ENCODE peak calls at places on chromosome 22, in ten cellular contexts. One of them, this sample, is unnamed.
A peak's percentile ranks its signal among the peaks of the same experiment; 100 is the strongest.

GRCh38 chr22:25120093-25120561 is 79.5 kb upstream of the CRYBB3 start:
- DNase-seq in spleen: no peak
- DNase-seq in endodermal cell: peak; percentile 55
- DNase-seq in left ventricle myocardium inferior: no peak
- DNase-seq in sigmoid colon: no peak
- DNase-seq in tibial artery: no peak
- DNase-seq in dorsolateral prefrontal cortex: no peak
- DNase-seq in CD8-positive, alpha-beta T cell: no peak
- DNase-seq in fibroblast of lung: no peak
- DNase-seq in OCI-LY7: no peak
- DNase-seq in this sample: peak; percentile 67

GRCh38 chr22:23282089-23282501 is 101.8 kb downstream of the BCR start:
- DNase-seq in endodermal cell: no peak
- DNase-seq in CD8-positive, alpha-beta T cell: no peak
- DNase-seq in dorsolateral prefrontal cortex: peak; percentile 82
- DNase-seq in spleen: no peak
- DNase-seq in tibial artery: peak; percentile 89
- DNase-seq in fibroblast of lung: peak; percentile 66
- DNase-seq in left ventricle myocardium inferior: peak; percentile 45
- DNase-seq in sigmoid colon: peak; percentile 94
- DNase-seq in OCI-LY7: no peak
- DNase-seq in this sample: peak; percentile 94

GRCh38 chr22:43853328-43853931 is 8.9 kb downstream of the SULT4A1 start:
- DNase-seq in CD8-positive, alpha-beta T cell: no peak
- DNase-seq in sigmoid colon: peak; percentile 58
- DNase-seq in left ventricle myocardium inferior: no peak
- DNase-seq in spleen: peak; percentile 72
- DNase-seq in endodermal cell: peak; percentile 55
- DNase-seq in OCI-LY7: no peak
- DNase-seq in tibial artery: no peak
- DNase-seq in dorsolateral prefrontal cortex: peak; percentile 42
- DNase-seq in fibroblast of lung: no peak
- DNase-seq in this sample: peak; percentile 44

GRCh38 chr22:27397036-27397947 is 404.3 kb downstream of the MN1 start:
- DNase-seq in OCI-LY7: no peak
- DNase-seq in sigmoid colon: no peak
- DNase-seq in dorsolateral prefrontal cortex: no peak
- DNase-seq in spleen: no peak
- DNase-seq in left ventricle myocardium inferior: no peak
- DNase-seq in fibroblast of lung: no peak
- DNase-seq in tibial artery: no peak
- DNase-seq in endodermal cell: no peak
- DNase-seq in CD8-positive, alpha-beta T cell: no peak
- DNase-seq in this sample: no peak

GRCh38 chr22:24772493-24773220 is 1.9 kb downstream of the PIWIL3 start:
- DNase-seq in fibroblast of lung: peak; percentile 61
- DNase-seq in left ventricle myocardium inferior: no peak
- DNase-seq in tibial artery: no peak
- DNase-seq in dorsolateral prefrontal cortex: no peak
- DNase-seq in spleen: no peak
- DNase-seq in CD8-positive, alpha-beta T cell: no peak
- DNase-seq in endodermal cell: peak; percentile 87
- DNase-seq in OCI-LY7: no peak
- DNase-seq in sigmoid colon: no peak
- DNase-seq in this sample: no peak

GRCh38 chr22:27159016-27159415 is 501.6 kb downstream of the MIAT start:
- DNase-seq in sigmoid colon: no peak
- DNase-seq in fibroblast of lung: no peak
- DNase-seq in dorsolateral prefrontal cortex: no peak
- DNase-seq in spleen: no peak
- DNase-seq in OCI-LY7: no peak
- DNase-seq in CD8-positive, alpha-beta T cell: no peak
- DNase-seq in endodermal cell: no peak
- DNase-seq in left ventricle myocardium inferior: no peak
- DNase-seq in tibial artery: no peak
- DNase-seq in this sample: no peak

GRCh38 chr22:29584975-29585374 is 4.1 kb upstream of the NIPSNAP1 start:
- DNase-seq in endodermal cell: no peak
- DNase-seq in CD8-positive, alpha-beta T cell: no peak
- DNase-seq in left ventricle myocardium inferior: no peak
- DNase-seq in dorsolateral prefrontal cortex: no peak
- DNase-seq in fibroblast of lung: no peak
- DNase-seq in OCI-LY7: no peak
- DNase-seq in sigmoid colon: no peak
- DNase-seq in tibial artery: no peak
- DNase-seq in spleen: no peak
- DNase-seq in this sample: no peak

GRCh38 chr22:36148411-36148810 is 12.1 kb downstream of the APOL3 start:
- DNase-seq in spleen: no peak
- DNase-seq in fibroblast of lung: no peak
- DNase-seq in sigmoid colon: peak; percentile 63
- DNase-seq in OCI-LY7: no peak
- DNase-seq in endodermal cell: no peak
- DNase-seq in tibial artery: peak; percentile 16
- DNase-seq in dorsolateral prefrontal cortex: no peak
- DNase-seq in CD8-positive, alpha-beta T cell: no peak
- DNase-seq in left ventricle myocardium inferior: no peak
- DNase-seq in this sample: no peak

GRCh38 chr22:28906312-28906711 is 22.9 kb downstream of the ZNRF3 start:
- DNase-seq in fibroblast of lung: no peak
- DNase-seq in OCI-LY7: no peak
- DNase-seq in tibial artery: no peak
- DNase-seq in left ventricle myocardium inferior: no peak
- DNase-seq in dorsolateral prefrontal cortex: no peak
- DNase-seq in sigmoid colon: no peak
- DNase-seq in endodermal cell: no peak
- DNase-seq in spleen: no peak
- DNase-seq in CD8-positive, alpha-beta T cell: no peak
- DNase-seq in this sample: no peak

GRCh38 chr22:25447689-25448434 is 116.6 kb upstream of the GRK3 start:
- DNase-seq in endodermal cell: peak; percentile 94
- DNase-seq in tibial artery: peak; percentile 79
- DNase-seq in sigmoid colon: peak; percentile 92
- DNase-seq in fibroblast of lung: peak; percentile 76
- DNase-seq in OCI-LY7: peak; percentile 92
- DNase-seq in spleen: peak; percentile 97
- DNase-seq in dorsolateral prefrontal cortex: peak; percentile 88
- DNase-seq in left ventricle myocardium inferior: peak; percentile 86
- DNase-seq in CD8-positive, alpha-beta T cell: peak; percentile 93
- DNase-seq in this sample: peak; percentile 94

GRCh38 chr22:35525687-35526332 is 14.8 kb upstream of the RASD2 start:
- DNase-seq in CD8-positive, alpha-beta T cell: no peak
- DNase-seq in OCI-LY7: no peak
- DNase-seq in dorsolateral prefrontal cortex: no peak
- DNase-seq in spleen: no peak
- DNase-seq in fibroblast of lung: no peak
- DNase-seq in left ventricle myocardium inferior: no peak
- DNase-seq in sigmoid colon: peak; percentile 67
- DNase-seq in endodermal cell: no peak
- DNase-seq in tibial artery: no peak
- DNase-seq in this sample: no peak

GRCh38 chr22:27576413-27576812 is 225.1 kb downstream of the MN1 start:
- DNase-seq in endodermal cell: no peak
- DNase-seq in fibroblast of lung: no peak
- DNase-seq in sigmoid colon: no peak
- DNase-seq in dorsolateral prefrontal cortex: no peak
- DNase-seq in CD8-positive, alpha-beta T cell: no peak
- DNase-seq in OCI-LY7: no peak
- DNase-seq in spleen: no peak
- DNase-seq in tibial artery: no peak
- DNase-seq in left ventricle myocardium inferior: peak; percentile 63
- DNase-seq in this sample: no peak

GRCh38 chr22:42077486-42078125 is 1.9 kb upstream of the SMDT1 start:
- DNase-seq in tibial artery: no peak
- DNase-seq in sigmoid colon: no peak
- DNase-seq in spleen: peak; percentile 81
- DNase-seq in fibroblast of lung: no peak
- DNase-seq in dorsolateral prefrontal cortex: no peak
- DNase-seq in left ventricle myocardium inferior: no peak
- DNase-seq in CD8-positive, alpha-beta T cell: no peak
- DNase-seq in endodermal cell: no peak
- DNase-seq in OCI-LY7: no peak
- DNase-seq in this sample: no peak

GRCh38 chr22:35399114-35399677 is 744 bp upstream of the MCM5 start:
- DNase-seq in CD8-positive, alpha-beta T cell: no peak
- DNase-seq in left ventricle myocardium inferior: no peak
- DNase-seq in spleen: no peak
- DNase-seq in dorsolateral prefrontal cortex: no peak
- DNase-seq in fibroblast of lung: no peak
- DNase-seq in endodermal cell: peak; percentile 66
- DNase-seq in tibial artery: no peak
- DNase-seq in sigmoid colon: no peak
- DNase-seq in OCI-LY7: peak; percentile 47
- DNase-seq in this sample: no peak

GRCh38 chr22:47021371-47022074 is 259.1 kb downstream of the TBC1D22A start:
- DNase-seq in endodermal cell: no peak
- DNase-seq in tibial artery: no peak
- DNase-seq in dorsolateral prefrontal cortex: no peak
- DNase-seq in sigmoid colon: peak; percentile 55
- DNase-seq in left ventricle myocardium inferior: no peak
- DNase-seq in OCI-LY7: no peak
- DNase-seq in CD8-positive, alpha-beta T cell: no peak
- DNase-seq in fibroblast of lung: no peak
- DNase-seq in spleen: no peak
- DNase-seq in this sample: peak; percentile 31
- H3K27ac ChIP-seq in endodermal cell: no peak overlapping the region
- H3K27ac ChIP-seq in tibial artery: no peak overlapping the region
- H3K27ac ChIP-seq in dorsolateral prefrontal cortex: no peak overlapping the region
- H3K27ac ChIP-seq in sigmoid colon: no peak overlapping the region
- H3K27ac ChIP-seq in left ventricle myocardium inferior: no peak overlapping the region
- H3K27ac ChIP-seq in OCI-LY7: no peak overlapping the region
- H3K27ac ChIP-seq in CD8-positive, alpha-beta T cell: no peak overlapping the region
- H3K27ac ChIP-seq in fibroblast of lung: no peak overlapping the region
- H3K27ac ChIP-seq in spleen: no peak overlapping the region
- H3K27ac ChIP-seq in this sample: no peak overlapping the region

DNA sequence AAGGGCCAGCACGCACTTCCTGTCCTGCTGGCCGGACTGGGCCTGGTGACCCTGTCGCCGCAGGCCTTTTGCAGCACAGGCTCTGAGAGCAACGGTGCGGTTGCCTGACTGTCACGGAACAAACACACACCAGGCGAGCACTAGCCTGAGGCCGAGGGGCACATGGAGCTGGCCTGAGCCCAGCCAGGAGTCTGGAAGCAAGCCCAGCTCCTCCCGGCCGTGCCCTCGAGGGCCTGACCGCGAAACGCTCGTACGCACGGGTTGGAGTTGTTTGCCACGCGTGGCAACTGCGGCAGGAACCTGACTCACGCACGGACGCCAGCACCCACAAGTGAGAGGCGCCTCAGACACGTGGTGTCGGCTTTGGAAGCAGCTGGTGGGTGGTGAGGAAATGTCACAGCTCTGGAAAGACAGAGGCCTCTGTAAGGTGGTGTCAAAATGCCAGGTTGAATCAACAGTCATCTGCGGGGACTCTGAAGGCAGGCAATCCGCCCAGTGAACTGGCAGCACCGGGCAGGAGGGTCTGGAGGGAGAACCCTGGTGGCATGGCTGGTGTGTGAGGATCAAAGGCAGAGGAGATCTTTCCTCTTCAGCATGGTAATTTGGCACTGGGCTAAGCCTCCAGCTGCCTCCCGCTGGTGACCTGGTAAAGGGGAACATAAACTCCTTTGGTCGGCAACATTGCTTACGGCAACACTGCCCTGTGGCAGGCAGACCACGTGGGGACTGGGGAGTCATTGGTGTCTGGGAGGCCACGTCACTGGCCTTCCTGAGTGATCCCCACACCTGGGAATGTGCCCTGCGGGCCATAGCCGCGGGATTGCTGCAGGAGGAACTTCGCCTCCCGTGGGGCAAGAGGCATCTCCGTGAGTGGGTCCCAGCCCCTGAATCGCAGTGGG is 15.3 kb upstream of the IL17REL start:
- DNase-seq in CD8-positive, alpha-beta T cell: no peak
- DNase-seq in fibroblast of lung: peak; percentile 4
- DNase-seq in left ventricle myocardium inferior: no peak
- DNase-seq in tibial artery: no peak
- DNase-seq in endodermal cell: no peak
- DNase-seq in spleen: peak; percentile 73
- DNase-seq in dorsolateral prefrontal cortex: peak; percentile 48
- DNase-seq in OCI-LY7: peak; percentile 9
- DNase-seq in sigmoid colon: peak; percentile 55
- DNase-seq in this sample: peak; percentile 74
- TF ChIP-seq CTCF in CD8-positive, alpha-beta T cell: no peak
- TF ChIP-seq CTCF in fibroblast of lung: no peak
- TF ChIP-seq CTCF in left ventricle myocardium inferior: no peak
- TF ChIP-seq CTCF in tibial artery: no peak
- TF ChIP-seq CTCF in endodermal cell: no peak
- TF ChIP-seq CTCF in spleen: no peak
- TF ChIP-seq CTCF in dorsolateral prefrontal cortex: no peak
- TF ChIP-seq CTCF in OCI-LY7: no peak
- TF ChIP-seq CTCF in sigmoid colon: no peak
- TF ChIP-seq CTCF in this sample: no peak

DNA sequence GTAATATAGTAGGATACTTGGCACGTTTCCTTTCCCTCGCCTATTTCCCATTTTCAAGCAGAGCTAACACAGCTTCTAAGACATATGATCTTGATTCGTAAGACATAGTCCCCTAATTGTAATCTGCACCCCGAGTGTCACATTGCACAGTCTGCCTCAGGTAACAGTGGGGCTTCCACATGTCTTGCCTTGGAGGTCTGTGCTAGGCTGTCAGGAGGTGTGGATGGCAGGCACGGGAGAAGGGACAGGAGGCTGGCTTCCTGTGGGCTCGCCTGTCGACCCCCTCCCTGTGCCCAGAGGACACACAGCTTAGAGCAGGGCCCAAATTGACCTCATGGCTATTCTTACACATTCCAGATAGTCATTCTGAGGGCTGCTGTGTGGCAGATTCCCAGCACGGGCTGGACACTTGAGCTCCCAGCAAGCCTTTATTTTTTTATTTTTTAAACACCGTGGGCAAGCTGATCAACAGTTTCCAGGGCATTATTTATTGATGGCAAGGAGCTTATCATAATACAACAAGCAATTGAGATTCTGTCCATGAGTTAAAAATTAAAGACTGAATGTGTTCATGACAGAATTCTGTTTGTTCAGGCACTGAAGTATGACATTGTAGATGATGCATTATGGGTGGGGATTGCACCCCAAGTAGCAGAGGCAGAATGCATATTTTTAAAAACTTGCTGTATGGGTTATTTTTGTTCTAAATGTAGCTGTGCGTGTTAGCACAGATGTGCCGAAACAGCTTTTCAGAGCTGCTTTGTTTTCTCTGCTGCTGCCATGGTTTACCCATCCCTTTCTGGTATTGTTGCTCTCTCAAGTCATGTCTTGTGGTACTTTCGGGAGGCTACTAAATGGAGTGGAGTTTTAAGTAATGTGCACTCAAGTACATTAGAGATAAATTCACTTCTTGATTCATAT is 113.0 kb downstream of the ATXN10 start:
- DNase-seq in fibroblast of lung: no peak
- DNase-seq in dorsolateral prefrontal cortex: no peak
- DNase-seq in sigmoid colon: no peak
- DNase-seq in OCI-LY7: peak; percentile 47
- DNase-seq in tibial artery: no peak
- DNase-seq in spleen: no peak
- DNase-seq in CD8-positive, alpha-beta T cell: no peak
- DNase-seq in endodermal cell: no peak
- DNase-seq in left ventricle myocardium inferior: peak; percentile 19
- DNase-seq in this sample: no peak
- H3K27ac ChIP-seq in fibroblast of lung: no peak overlapping the region
- H3K27ac ChIP-seq in dorsolateral prefrontal cortex: no peak overlapping the region
- H3K27ac ChIP-seq in sigmoid colon: no peak overlapping the region
- H3K27ac ChIP-seq in OCI-LY7: peak overlapping the region; percentile 55
- H3K27ac ChIP-seq in tibial artery: no peak overlapping the region
- H3K27ac ChIP-seq in spleen: no peak overlapping the region
- H3K27ac ChIP-seq in CD8-positive, alpha-beta T cell: no peak overlapping the region
- H3K27ac ChIP-seq in endodermal cell: no peak overlapping the region
- H3K27ac ChIP-seq in left ventricle myocardium inferior: peak overlapping the region; percentile 37
- H3K27ac ChIP-seq in this sample: no peak overlapping the region

GRCh38 chr22:37487129-37487528 is 945 bp upstream of the MFNG start:
- DNase-seq in fibroblast of lung: no peak
- DNase-seq in dorsolateral prefrontal cortex: no peak
- DNase-seq in left ventricle myocardium inferior: no peak
- DNase-seq in spleen: no peak
- DNase-seq in endodermal cell: no peak
- DNase-seq in CD8-positive, alpha-beta T cell: no peak
- DNase-seq in tibial artery: no peak
- DNase-seq in OCI-LY7: no peak
- DNase-seq in sigmoid colon: no peak
- DNase-seq in this sample: no peak
- TF ChIP-seq CTCF in fibroblast of lung: no peak
- TF ChIP-seq CTCF in dorsolateral prefrontal cortex: no peak
- TF ChIP-seq CTCF in left ventricle myocardium inferior: no peak
- TF ChIP-seq CTCF in spleen: no peak
- TF ChIP-seq CTCF in endodermal cell: no peak
- TF ChIP-seq CTCF in CD8-positive, alpha-beta T cell: no peak
- TF ChIP-seq CTCF in tibial artery: no peak
- TF ChIP-seq CTCF in OCI-LY7: no peak
- TF ChIP-seq CTCF in sigmoid colon: no peak
- TF ChIP-seq CTCF in this sample: no peak

This sample was measured in upper lobe of right lung.